ENCODE peak calls at places on chromosomes 2 and 18, in five cellular contexts. K is cardiac muscle cell; X is NCI-H1105; Y is HS-5; G is activated naive CD8-positive, alpha-beta T cell treated with anti-CD3 and anti-CD28 coated beads, Interleukin-2, amount 10 ng/mL, durations not matched to agents 7 days and 5 days. H is an unnamed sample.
A peak's percentile ranks its signal among the peaks of the same experiment; 100 is the strongest.

GRCh38 chr2:25204190-25204838 is 35.9 kb upstream of the POMC start:
- DNase-seq in K (peak; percentile 55), X (no peak), Y (no peak), G (no peak), H (peak; percentile 22)

GRCh38 chr18:69365658-69366057 is 35.0 kb upstream of the DOK6 start:
- DNase-seq in K (no peak), X (no peak), Y (no peak), G (no peak), H (no peak)

GRCh38 chr2:205680067-205680466 is 2.2 kb upstream of the NRP2 start:
- DNase-seq in K (peak; percentile 90), X (peak; percentile 75), Y (no peak), G (peak; percentile 39), H (peak; percentile 61)

GRCh38 chr2:121791801-121792221 is 36.4 kb downstream of the TSN start:
- DNase-seq in K (no peak), X (no peak), Y (no peak), G (no peak), H (no peak)

GRCh38 chr2:1855150-1855549 is 110.8 kb upstream of the PXDN start:
- DNase-seq in K (peak; percentile 13), X (peak; percentile 86), Y (no peak), G (no peak), H (peak; percentile 51)

GRCh38 chr2:129945557-129945956 is 33.9 kb upstream of the RAB6C start:
- DNase-seq in K (no peak), X (no peak), Y (no peak), G (no peak), H (no peak)

GRCh38 chr2:140597836-140598235 is 1533.0 kb downstream of the LRP1B start:
- DNase-seq in K (no peak), X (no peak), Y (no peak), G (no peak), H (no peak)

GRCh38 chr2:47486858-47487497 is 84.0 kb downstream of the MSH2 start:
- DNase-seq in K (no peak), X (no peak), Y (no peak), G (no peak), H (no peak)

GRCh38 chr18:64993695-64994094 is 757.1 kb upstream of the CDH7 start:
- DNase-seq in K (no peak), X (no peak), Y (no peak), G (no peak), H (no peak)

GRCh38 chr18:55031164-55031563 is 71.9 kb upstream of the CCDC68 start:
- DNase-seq in K (no peak), X (no peak), Y (no peak), G (no peak), H (no peak)

H was measured in D341Med.